ENCODE peak calls at places on chromosomes 6 and 20, in nine cellular contexts. One of them, this sample, is unnamed. For H3K4me1 and H3K36me3, the result is how much of the 10 kb centered on the place peaks cover.

GRCh38 chr6:37233541-37233940 is 24.0 kb upstream of the TBC1D22B start:
- DNase-seq in heart right ventricle: no peak
- DNase-seq in IMR-90: no peak
- DNase-seq in psoas muscle: no peak
- DNase-seq in GM23338: no peak
- DNase-seq in pancreas: no peak
- DNase-seq in CD8-positive, alpha-beta T cell: no peak
- DNase-seq in iPS DF 6.9: no peak
- DNase-seq in PC-9: no peak
- DNase-seq in this sample: no peak

GRCh38 chr6:109082178-109082577 is 12.5 kb downstream of the SESN1 start:
- DNase-seq in heart right ventricle: no peak
- DNase-seq in IMR-90: peak
- DNase-seq in psoas muscle: no peak
- DNase-seq in GM23338: peak
- DNase-seq in pancreas: no peak
- DNase-seq in CD8-positive, alpha-beta T cell: no peak
- DNase-seq in iPS DF 6.9: no peak
- DNase-seq in PC-9: no peak
- DNase-seq in this sample: no peak

GRCh38 chr6:23621026-23621425 is 505.0 kb upstream of the NRSN1 start:
- DNase-seq in heart right ventricle: no peak
- DNase-seq in IMR-90: peak
- DNase-seq in psoas muscle: no peak
- DNase-seq in GM23338: peak
- DNase-seq in pancreas: no peak
- DNase-seq in CD8-positive, alpha-beta T cell: no peak
- DNase-seq in iPS DF 6.9: no peak
- DNase-seq in PC-9: no peak
- DNase-seq in this sample: no peak

GRCh38 chr20:63625771-63626423 is 1.0 kb downstream of the GMEB2 start:
- DNase-seq in heart right ventricle: peak
- DNase-seq in IMR-90: peak
- DNase-seq in psoas muscle: no peak
- DNase-seq in GM23338: peak
- DNase-seq in pancreas: peak
- DNase-seq in CD8-positive, alpha-beta T cell: no peak
- DNase-seq in iPS DF 6.9: no peak
- DNase-seq in PC-9: no peak
- DNase-seq in this sample: no peak

GRCh38 chr6:129890164-129890563 is 29.0 kb upstream of the TMEM244 start:
- DNase-seq in heart right ventricle: no peak
- DNase-seq in IMR-90: peak
- DNase-seq in psoas muscle: no peak
- DNase-seq in GM23338: no peak
- DNase-seq in pancreas: no peak
- DNase-seq in CD8-positive, alpha-beta T cell: no peak
- DNase-seq in iPS DF 6.9: no peak
- DNase-seq in PC-9: no peak
- DNase-seq in this sample: peak

GRCh38 chr6:147149826-147150225 is 54.4 kb upstream of the STXBP5 start:
- DNase-seq in heart right ventricle: no peak
- DNase-seq in IMR-90: no peak
- DNase-seq in psoas muscle: no peak
- DNase-seq in GM23338: no peak
- DNase-seq in pancreas: no peak
- DNase-seq in CD8-positive, alpha-beta T cell: no peak
- DNase-seq in iPS DF 6.9: no peak
- DNase-seq in PC-9: no peak
- DNase-seq in this sample: no peak

GRCh38 chr20:20594171-20594530 is 118.3 kb downstream of the RALGAPA2 start:
- DNase-seq in heart right ventricle: no peak
- DNase-seq in IMR-90: peak
- DNase-seq in psoas muscle: no peak
- DNase-seq in GM23338: peak
- DNase-seq in pancreas: no peak
- DNase-seq in CD8-positive, alpha-beta T cell: no peak
- DNase-seq in iPS DF 6.9: no peak
- DNase-seq in PC-9: no peak
- DNase-seq in this sample: peak

GRCh38 chr6:100283288-100283687 is 181.4 kb downstream of the SIM1 start:
- DNase-seq in heart right ventricle: no peak
- DNase-seq in IMR-90: peak
- DNase-seq in psoas muscle: no peak
- DNase-seq in GM23338: peak
- DNase-seq in pancreas: no peak
- DNase-seq in CD8-positive, alpha-beta T cell: no peak
- DNase-seq in iPS DF 6.9: no peak
- DNase-seq in PC-9: peak
- DNase-seq in this sample: no peak

GRCh38 chr20:25848222-25848621 is 151.6 kb upstream of the ZNF337 start:
- DNase-seq in heart right ventricle: no peak
- DNase-seq in IMR-90: no peak
- DNase-seq in psoas muscle: no peak
- DNase-seq in GM23338: no peak
- DNase-seq in pancreas: no peak
- DNase-seq in CD8-positive, alpha-beta T cell: no peak
- DNase-seq in iPS DF 6.9: no peak
- DNase-seq in PC-9: no peak
- DNase-seq in this sample: no peak

GRCh38 chr20:4987130-4987529 is 14.2 kb downstream of the SLC23A2 start:
- DNase-seq in heart right ventricle: no peak
- DNase-seq in IMR-90: no peak
- DNase-seq in psoas muscle: no peak
- DNase-seq in GM23338: no peak
- DNase-seq in pancreas: no peak
- DNase-seq in CD8-positive, alpha-beta T cell: no peak
- DNase-seq in iPS DF 6.9: no peak
- DNase-seq in PC-9: no peak
- DNase-seq in this sample: no peak
- H3K4me1 ChIP-seq in heart right ventricle: under half
- H3K4me1 ChIP-seq in IMR-90: under half
- H3K4me1 ChIP-seq in psoas muscle: under half
- H3K4me1 ChIP-seq in GM23338: under half
- H3K4me1 ChIP-seq in pancreas: under half
- H3K4me1 ChIP-seq in CD8-positive, alpha-beta T cell: under half
- H3K4me1 ChIP-seq in iPS DF 6.9: under half
- H3K4me1 ChIP-seq in PC-9: under half
- H3K4me1 ChIP-seq in this sample: under half

DNA sequence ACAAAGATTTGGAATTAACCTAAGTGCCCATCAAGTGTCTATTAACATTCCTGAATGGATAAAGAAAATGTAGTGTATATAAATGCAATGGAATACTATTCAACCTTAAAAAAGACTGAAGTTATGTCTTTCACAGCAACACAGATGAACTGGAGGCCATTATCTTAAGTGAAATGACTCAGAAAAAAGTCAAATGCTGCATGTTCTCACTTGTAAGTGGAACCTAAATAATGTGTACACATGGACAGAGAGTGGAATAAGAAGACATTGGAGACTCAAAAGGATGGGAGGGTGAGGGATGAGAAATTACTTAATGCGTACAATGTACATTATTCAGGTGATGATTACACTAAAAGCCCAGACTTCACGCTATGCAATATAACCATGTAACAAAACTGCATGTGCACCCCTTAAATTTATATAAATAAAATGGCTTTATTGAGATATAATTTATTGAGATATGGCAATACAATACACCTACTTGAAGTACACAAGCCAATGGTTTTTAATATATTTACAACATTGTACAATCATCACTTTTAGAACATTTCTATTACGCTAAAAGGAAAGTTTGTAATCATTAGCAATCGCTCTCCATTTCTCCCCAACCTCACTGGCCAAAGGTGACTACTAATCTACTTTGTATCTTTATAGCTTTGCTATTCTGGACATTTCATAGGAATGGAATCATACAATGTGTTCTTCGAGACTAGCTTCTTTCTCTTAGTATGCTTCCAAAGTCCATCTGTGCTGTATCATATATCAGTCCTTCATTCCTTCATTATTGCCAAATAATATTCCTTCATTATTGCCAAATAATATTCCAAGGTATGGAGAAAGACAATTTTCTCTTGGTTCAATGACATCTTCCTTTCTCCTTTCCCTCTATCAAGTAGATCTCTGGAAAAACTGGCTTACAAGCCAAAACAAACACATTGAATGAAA is 5.8 kb downstream of the STX7 start:
- DNase-seq in heart right ventricle: no peak
- DNase-seq in IMR-90: no peak
- DNase-seq in psoas muscle: no peak
- DNase-seq in GM23338: no peak
- DNase-seq in pancreas: no peak
- DNase-seq in CD8-positive, alpha-beta T cell: no peak
- DNase-seq in iPS DF 6.9: no peak
- DNase-seq in PC-9: no peak
- DNase-seq in this sample: no peak
- H3K36me3 ChIP-seq in heart right ventricle: under half
- H3K36me3 ChIP-seq in IMR-90: under half
- H3K36me3 ChIP-seq in psoas muscle: under half
- H3K36me3 ChIP-seq in GM23338: under half
- H3K36me3 ChIP-seq in pancreas: under half
- H3K36me3 ChIP-seq in CD8-positive, alpha-beta T cell: under half
- H3K36me3 ChIP-seq in iPS DF 6.9: under half
- H3K36me3 ChIP-seq in PC-9: under half
- H3K36me3 ChIP-seq in this sample: under half

DNA sequence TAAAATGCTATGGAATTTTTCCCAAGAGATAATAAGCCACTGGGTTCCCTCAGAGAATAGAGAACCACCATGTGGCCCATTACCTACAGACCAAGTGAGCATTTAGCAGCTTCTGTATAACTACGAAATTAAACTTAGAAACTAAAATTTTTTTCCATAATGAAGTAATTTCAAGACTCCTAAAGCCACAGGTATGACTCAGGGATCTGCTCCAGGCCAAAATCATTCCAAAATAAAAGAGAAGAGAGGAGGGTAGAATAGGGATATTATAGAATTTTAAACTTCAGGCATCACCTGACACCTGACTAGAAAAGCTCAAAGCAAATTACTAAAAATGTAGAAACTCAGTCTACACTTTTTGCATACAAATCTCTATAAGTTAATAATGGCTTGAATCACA is 108.9 kb upstream of the DST start:
- DNase-seq in heart right ventricle: no peak
- DNase-seq in IMR-90: no peak
- DNase-seq in psoas muscle: no peak
- DNase-seq in GM23338: peak
- DNase-seq in pancreas: no peak
- DNase-seq in CD8-positive, alpha-beta T cell: no peak
- DNase-seq in iPS DF 6.9: no peak
- DNase-seq in PC-9: no peak
- DNase-seq in this sample: no peak
- H3K4me1 ChIP-seq in heart right ventricle: under half
- H3K4me1 ChIP-seq in IMR-90: under half
- H3K4me1 ChIP-seq in psoas muscle: half or more
- H3K4me1 ChIP-seq in GM23338: half or more
- H3K4me1 ChIP-seq in pancreas: under half
- H3K4me1 ChIP-seq in CD8-positive, alpha-beta T cell: under half
- H3K4me1 ChIP-seq in iPS DF 6.9: under half
- H3K4me1 ChIP-seq in PC-9: under half
- H3K4me1 ChIP-seq in this sample: under half

DNA sequence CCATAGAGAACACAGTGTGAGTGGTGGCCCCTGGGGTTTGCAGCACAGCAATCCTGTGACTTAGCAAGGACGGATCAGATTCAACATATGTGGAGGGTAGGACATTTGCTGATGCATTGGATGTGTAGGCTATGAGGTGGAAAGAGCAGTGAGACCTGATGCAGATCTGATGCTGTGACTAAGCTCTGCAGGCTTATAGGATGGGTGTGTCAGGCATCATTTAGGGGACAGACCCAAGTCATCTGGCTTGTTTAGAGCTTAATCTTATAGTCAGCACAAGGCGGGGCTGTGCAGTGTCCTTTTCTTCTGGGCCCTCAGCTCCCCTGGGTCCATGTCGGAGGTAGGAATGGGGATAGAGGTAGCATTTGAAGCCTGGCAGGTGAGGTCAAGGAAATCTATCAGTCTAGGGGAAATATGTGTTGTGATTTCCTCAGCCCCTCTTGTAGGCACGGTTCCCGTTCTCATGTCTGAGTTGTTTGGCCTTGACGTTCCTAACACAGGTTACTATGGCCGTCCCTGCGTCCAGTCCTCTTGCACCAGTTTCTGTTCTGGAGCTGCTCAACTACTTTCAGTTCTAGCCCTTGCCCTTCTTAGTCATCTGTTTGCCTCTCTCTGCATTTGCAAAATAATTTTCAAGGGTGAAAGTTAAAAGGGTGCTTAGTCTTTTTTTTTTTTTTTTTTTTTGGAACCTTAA is 15.6 kb upstream of the MAPRE1 start:
- DNase-seq in heart right ventricle: no peak
- DNase-seq in IMR-90: no peak
- DNase-seq in psoas muscle: no peak
- DNase-seq in GM23338: no peak
- DNase-seq in pancreas: no peak
- DNase-seq in CD8-positive, alpha-beta T cell: no peak
- DNase-seq in iPS DF 6.9: no peak
- DNase-seq in PC-9: no peak
- DNase-seq in this sample: no peak
- H3K36me3 ChIP-seq in heart right ventricle: under half
- H3K36me3 ChIP-seq in IMR-90: under half
- H3K36me3 ChIP-seq in psoas muscle: under half
- H3K36me3 ChIP-seq in GM23338: half or more
- H3K36me3 ChIP-seq in pancreas: under half
- H3K36me3 ChIP-seq in CD8-positive, alpha-beta T cell: under half
- H3K36me3 ChIP-seq in iPS DF 6.9: half or more
- H3K36me3 ChIP-seq in PC-9: under half
- H3K36me3 ChIP-seq in this sample: under half

This sample was measured in CD4-positive, CD25-positive, alpha-beta regulatory T cell.